ENCODE peak calls at places on chromosomes 12 and 14, in four cellular contexts. W, D, F and H are unnamed samples.

GRCh38 chr12:107131832-107132616 is 38.7 kb upstream of the CRY1 start:
- DNase-seq in W (peak; percentile 42), F (no peak), D (peak; percentile 1), H (peak; percentile 24)

GRCh38 chr12:82527165-82527780 is 159.4 kb upstream of the TMTC2 start:
- DNase-seq in D (peak; percentile 21), W (peak; percentile 46), F (peak; percentile 12), H (peak; percentile 57)

GRCh38 chr14:96037891-96038557 is 1.1 kb upstream of the C14orf132 start:
- DNase-seq in F (peak; percentile 49), W (no peak), D (no peak), H (no peak)

GRCh38 chr12:52740591-52740990 is 36.6 kb downstream of the KRT76 start:
- DNase-seq in D (no peak), F (no peak), W (no peak), H (no peak)

GRCh38 chr14:101410126-101410525 is 151.2 kb upstream of the DIO3 start:
- DNase-seq in W (no peak), D (no peak), F (no peak), H (no peak)

GRCh38 chr14:58072288-58073071 is 79.5 kb downstream of the ARMH4 start:
- DNase-seq in D (peak; percentile 27), W (peak; percentile 35), F (peak; percentile 41), H (peak; percentile 48)

GRCh38 chr12:120199595-120200306 is 1.2 kb downstream of the RPLP0 start:
- DNase-seq in F (no peak), W (no peak), D (no peak), H (no peak)

GRCh38 chr12:53223391-53224267 is 8.4 kb downstream of the RARG start:
- DNase-seq in D (no peak), W (no peak), F (no peak), H (no peak)

GRCh38 chr14:37118673-37119366 is 53.6 kb downstream of the SLC25A21 start:
- DNase-seq in F (no peak), D (no peak), W (no peak), H (no peak)

GRCh38 chr14:22370084-22370847 is 218.8 kb downstream of the DAD1 start:
- DNase-seq in W (peak; percentile 67), F (no peak), D (no peak), H (no peak)

GRCh38 chr14:52701223-52701622 is 5.8 kb upstream of the PSMC6 start:
- DNase-seq in D (no peak), F (no peak), W (no peak), H (no peak)

GRCh38 chr12:6084969-6085450 is 39.5 kb downstream of the VWF start:
- DNase-seq in F (no peak), D (no peak), W (no peak), H (no peak)

GRCh38 chr14:96735509-96735908 is 61.7 kb upstream of the VRK1 start:
- DNase-seq in F (no peak), W (no peak), D (no peak), H (peak; percentile 51)

GRCh38 chr14:97994020-97994531 is 1196.9 kb downstream of the VRK1 start:
- DNase-seq in W (no peak), F (no peak), D (no peak), H (no peak)

GRCh38 chr12:62640910-62641448 is 174.4 kb downstream of the MON2 start:
- DNase-seq in W (no peak), F (no peak), D (no peak), H (no peak)

GRCh38 chr14:94045101-94045500 is 19.0 kb downstream of the OTUB2 start:
- DNase-seq in W (no peak), F (no peak), D (no peak), H (no peak)

GRCh38 chr14:23407516-23408306 is at the start of gene MYH6:
- DNase-seq in W (no peak), D (no peak), F (no peak), H (no peak)

GRCh38 chr14:23478109-23478698 is 8.7 kb downstream of the NGDN start:
- DNase-seq in W (peak; percentile 44), F (peak; percentile 51), D (peak; percentile 30), H (peak; percentile 45)

GRCh38 chr12:121579981-121580868 is 598 bp downstream of the KDM2B start:
- DNase-seq in F (peak; percentile 84), W (peak; percentile 72), D (peak; percentile 67), H (no peak)

GRCh38 chr12:113260636-113261300 is 39.5 kb downstream of the TPCN1 start:
- DNase-seq in W (no peak), D (no peak), F (no peak), H (no peak)

GRCh38 chr14:63614964-63615363 is 26.7 kb downstream of the WDR89 start:
- DNase-seq in F (no peak), D (no peak), W (no peak), H (no peak)

GRCh38 chr14:55684956-55685584 is 105.1 kb downstream of the KTN1 start:
- DNase-seq in D (no peak), W (no peak), F (no peak), H (no peak)

GRCh38 chr12:46711756-46712155 is 114.0 kb downstream of the SLC38A4 start:
- DNase-seq in W (no peak), F (no peak), D (no peak), H (peak; percentile 50)

GRCh38 chr12:124835652-124836410 is 27.8 kb downstream of the SCARB1 start:
- DNase-seq in W (no peak), D (no peak), F (peak; percentile 35), H (no peak)

GRCh38 chr14:72617391-72618011 is 276.4 kb downstream of the DPF3 start:
- DNase-seq in W (no peak), F (no peak), D (no peak), H (peak; percentile 6)

GRCh38 chr12:43292699-43293098 is 259.3 kb downstream of the ADAMTS20 start:
- DNase-seq in D (no peak), F (no peak), W (no peak), H (no peak)

GRCh38 chr14:64549805-64550538 is at the start of gene PPP1R36:
- DNase-seq in W (no peak), D (no peak), F (peak; percentile 81), H (no peak)

GRCh38 chr12:124713436-124714082 is 146.1 kb upstream of the NCOR2 start:
- DNase-seq in W (no peak), F (no peak), D (peak; percentile 49), H (no peak)

GRCh38 chr12:44774815-44775411 is 101.2 kb downstream of the NELL2 start:
- DNase-seq in F (peak; percentile 29), D (no peak), W (no peak), H (no peak)

GRCh38 chr12:2588345-2588744 is 206.4 kb upstream of the FKBP4 start:
- DNase-seq in D (no peak), W (no peak), F (no peak), H (no peak)

GRCh38 chr14:39055786-39056474 is 47.1 kb downstream of the SEC23A start:
- DNase-seq in D (peak; percentile 1), W (no peak), F (no peak), H (no peak)

GRCh38 chr12:57609091-57609780 is 2.0 kb upstream of the ARHGEF25 start:
- DNase-seq in F (no peak), D (no peak), W (no peak), H (no peak)

GRCh38 chr12:132137483-132138125 is 6.5 kb downstream of the DDX51 start:
- DNase-seq in F (no peak), D (no peak), W (no peak), H (no peak)
- TF ChIP-seq POLR2AphosphoS5 in F (no peak), D (no peak), W (no peak), H (no peak)

DNA sequence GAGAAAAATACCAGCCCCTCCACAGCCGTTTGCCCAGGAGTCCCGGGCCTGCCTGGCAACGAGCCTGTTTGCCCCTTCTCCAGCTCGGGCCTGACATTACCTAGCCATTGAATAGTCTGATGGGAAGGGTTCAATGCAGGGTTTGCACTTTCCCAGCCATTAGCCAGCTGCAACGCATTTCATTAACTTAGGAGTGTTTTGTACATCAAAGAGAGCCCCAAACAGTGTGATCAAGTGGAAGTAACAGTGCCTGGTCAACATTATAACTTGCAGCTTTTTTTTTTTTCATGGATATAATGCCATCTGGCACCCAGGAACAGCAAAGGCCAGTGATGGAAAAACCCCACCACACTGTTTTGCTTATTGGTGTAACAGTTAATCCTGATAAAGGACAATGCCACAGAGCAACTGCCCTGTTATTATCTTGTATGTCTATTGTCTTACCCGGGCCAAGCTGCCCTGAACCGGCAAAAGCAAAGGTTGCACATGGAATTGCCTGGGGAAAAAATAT is 38.0 kb downstream of the BTG1 start:
- DNase-seq in W (no peak), D (no peak), F (no peak), H (no peak)
- TF ChIP-seq POLR2AphosphoS5 in W (no peak), D (no peak), F (no peak), H (no peak)

GRCh38 chr14:82387699-82388098 is 854.0 kb upstream of the SEL1L start:
- DNase-seq in D (no peak), W (peak; percentile 82), F (no peak), H (no peak)
- TF ChIP-seq POLR2AphosphoS5 in D (no peak), W (peak; percentile 98), F (peak; percentile 49), H (no peak)

GRCh38 chr14:90522585-90523191 is 125.9 kb downstream of the CALM1 start:
- DNase-seq in F (peak; percentile 49), W (peak; percentile 75), D (no peak), H (no peak)
- TF ChIP-seq POLR2AphosphoS5 in F (no peak), W (peak; percentile 65), D (no peak), H (no peak)

DNA sequence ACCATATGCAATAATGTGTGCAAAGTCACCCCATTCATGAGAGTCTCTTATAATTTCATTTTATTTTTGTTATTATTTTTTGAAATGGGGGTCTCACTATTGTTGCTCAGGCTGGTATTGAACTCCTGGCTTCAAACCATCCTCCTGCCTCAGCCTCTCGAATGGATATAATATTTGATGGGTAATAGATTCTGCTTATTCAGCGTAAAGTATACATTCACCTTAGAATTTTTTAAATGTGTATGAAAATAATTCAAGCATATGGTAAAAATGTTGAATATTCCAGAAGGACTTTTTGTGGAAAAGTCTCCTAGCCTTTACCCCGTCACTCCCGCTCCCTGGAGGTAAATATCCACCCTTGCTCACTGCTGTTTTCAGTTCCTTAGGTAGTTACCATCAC is 23.4 kb upstream of the SSPN start:
- DNase-seq in F (no peak), D (no peak), W (no peak), H (no peak)
- TF ChIP-seq POLR2AphosphoS5 in F (no peak), D (no peak), W (no peak), H (no peak)

DNA sequence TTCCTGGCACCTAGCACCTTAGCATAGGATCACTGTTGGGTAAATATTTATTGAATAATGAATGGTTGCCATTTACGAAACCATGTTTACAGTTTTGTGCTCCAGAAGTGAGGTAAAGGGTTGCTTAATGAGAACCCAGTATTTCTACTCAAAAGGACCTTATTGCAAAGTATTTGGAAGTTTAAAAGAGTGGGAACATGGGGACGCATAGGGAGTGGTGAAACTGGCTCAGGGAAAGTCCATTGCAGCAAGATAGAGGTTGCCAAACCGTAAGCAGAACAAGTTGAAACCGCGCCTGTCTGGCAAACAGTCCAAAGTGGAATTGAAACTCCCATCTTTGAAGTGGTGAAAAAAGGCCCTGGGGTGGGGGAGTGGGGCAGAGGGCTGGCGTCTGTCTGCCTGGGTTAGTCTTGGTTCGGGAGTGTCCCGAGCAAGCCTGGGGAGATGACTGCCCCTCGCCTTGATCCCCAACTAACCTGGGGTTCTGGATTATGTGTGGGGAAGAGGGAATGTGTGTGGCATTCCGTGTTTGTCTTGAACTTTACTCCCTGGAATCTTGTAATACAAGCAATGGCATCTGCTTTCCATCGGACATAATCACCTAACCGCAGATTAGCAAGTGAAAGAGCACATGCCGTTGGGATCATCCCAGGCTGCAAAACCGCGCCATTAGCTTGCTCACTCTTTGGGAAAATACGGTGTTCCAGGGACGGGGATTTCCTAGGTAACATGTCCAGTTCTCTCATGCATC is 7.2 kb downstream of the ALDH2 start:
- DNase-seq in F (peak; percentile 85), W (peak; percentile 87), D (no peak), H (no peak)
- TF ChIP-seq POLR2AphosphoS5 in F (no peak), W (peak; percentile 83), D (no peak), H (no peak)

GRCh38 chr12:49188205-49188915 is 520 bp downstream of the TUBA1A start:
- DNase-seq in D (peak; percentile 43), W (peak; percentile 69), F (peak; percentile 83), H (no peak)
- TF ChIP-seq POLR2AphosphoS5 in D (no peak), W (no peak), F (peak; percentile 41), H (no peak)